ENCODE peak calls at places on chromosomes 5 and 9, in five cellular contexts. One of them, this sample, is unnamed.

GRCh38 chr9:81234924-81235610 is 454.3 kb downstream of the TLE1 start:
- DNase-seq in H7: no peak
- DNase-seq in vagina: no peak
- DNase-seq in cardiac muscle cell: peak
- DNase-seq in colonic mucosa: no peak
- DNase-seq in this sample: no peak

GRCh38 chr9:109590945-109591344 is 92.8 kb upstream of the PTPN3 start:
- DNase-seq in H7: no peak
- DNase-seq in colonic mucosa: no peak
- DNase-seq in vagina: no peak
- DNase-seq in cardiac muscle cell: no peak
- DNase-seq in this sample: no peak

GRCh38 chr5:124235576-124235975 is 510.9 kb downstream of the ZNF608 start:
- DNase-seq in H7: peak
- DNase-seq in vagina: no peak
- DNase-seq in cardiac muscle cell: no peak
- DNase-seq in colonic mucosa: no peak
- DNase-seq in this sample: no peak

GRCh38 chr5:77885501-77885900 is 109.4 kb upstream of the TBCA start:
- DNase-seq in vagina: no peak
- DNase-seq in colonic mucosa: no peak
- DNase-seq in cardiac muscle cell: no peak
- DNase-seq in H7: no peak
- DNase-seq in this sample: no peak

GRCh38 chr5:73030995-73031394 is 75.2 kb downstream of the FCHO2 start:
- DNase-seq in cardiac muscle cell: peak
- DNase-seq in colonic mucosa: no peak
- DNase-seq in H7: peak
- DNase-seq in vagina: no peak
- DNase-seq in this sample: no peak

GRCh38 chr5:76874088-76874581 is 24.3 kb downstream of the S100Z start:
- DNase-seq in H7: no peak
- DNase-seq in cardiac muscle cell: peak
- DNase-seq in colonic mucosa: no peak
- DNase-seq in vagina: no peak
- DNase-seq in this sample: peak

GRCh38 chr9:88236531-88237453 is 98.5 kb upstream of the SPATA31C2 start:
- DNase-seq in vagina: no peak
- DNase-seq in cardiac muscle cell: no peak
- DNase-seq in colonic mucosa: no peak
- DNase-seq in H7: no peak
- DNase-seq in this sample: no peak

GRCh38 chr5:154421868-154422267 is 23.9 kb upstream of the SAP30L start:
- DNase-seq in H7: peak
- DNase-seq in colonic mucosa: no peak
- DNase-seq in vagina: no peak
- DNase-seq in cardiac muscle cell: no peak
- DNase-seq in this sample: no peak

GRCh38 chr5:98414938-98415337 is 358.5 kb upstream of the RGMB start:
- DNase-seq in H7: no peak
- DNase-seq in vagina: no peak
- DNase-seq in colonic mucosa: no peak
- DNase-seq in cardiac muscle cell: no peak
- DNase-seq in this sample: no peak

GRCh38 chr5:44546283-44546682 is 157.1 kb upstream of the FGF10 start:
- DNase-seq in cardiac muscle cell: no peak
- DNase-seq in H7: no peak
- DNase-seq in colonic mucosa: no peak
- DNase-seq in vagina: no peak
- DNase-seq in this sample: no peak

GRCh38 chr5:43040287-43041098 is at the start of gene ANXA2R:
- DNase-seq in cardiac muscle cell: peak
- DNase-seq in colonic mucosa: peak
- DNase-seq in H7: no peak
- DNase-seq in vagina: no peak
- DNase-seq in this sample: peak

GRCh38 chr5:143064207-143064606 is 294.0 kb downstream of the ARHGAP26 start:
- DNase-seq in H7: no peak
- DNase-seq in vagina: no peak
- DNase-seq in colonic mucosa: no peak
- DNase-seq in cardiac muscle cell: no peak
- DNase-seq in this sample: no peak

GRCh38 chr5:143065996-143066522 is 295.9 kb downstream of the ARHGAP26 start:
- DNase-seq in H7: no peak
- DNase-seq in colonic mucosa: no peak
- DNase-seq in cardiac muscle cell: no peak
- DNase-seq in vagina: no peak
- DNase-seq in this sample: no peak

GRCh38 chr5:143063175-143063970 is 293.2 kb downstream of the ARHGAP26 start:
- DNase-seq in H7: no peak
- DNase-seq in vagina: no peak
- DNase-seq in colonic mucosa: no peak
- DNase-seq in cardiac muscle cell: peak
- DNase-seq in this sample: no peak

GRCh38 chr5:143065185-143065584 is 295.0 kb downstream of the ARHGAP26 start:
- DNase-seq in vagina: no peak
- DNase-seq in cardiac muscle cell: no peak
- DNase-seq in colonic mucosa: no peak
- DNase-seq in H7: no peak
- DNase-seq in this sample: no peak

DNA sequence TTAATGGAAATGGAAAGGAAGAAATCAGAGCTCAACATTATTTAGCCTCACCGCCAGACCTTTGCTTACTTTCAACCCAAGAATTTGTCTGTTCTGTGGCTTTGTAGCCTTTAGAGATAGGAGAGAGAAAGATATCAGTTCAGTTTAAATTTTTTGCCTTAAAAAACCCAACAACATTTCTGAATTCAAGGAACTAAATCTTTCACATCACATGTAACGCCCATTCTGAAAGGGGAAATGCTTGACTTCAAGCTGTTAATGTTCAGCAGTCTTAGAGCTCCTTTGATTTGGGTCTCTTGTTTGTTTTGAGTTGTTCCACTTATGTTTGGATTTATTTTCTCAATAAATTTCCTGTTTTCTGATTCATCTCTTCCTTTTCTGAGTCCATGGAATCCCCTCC is 294.5 kb downstream of the ARHGAP26 start:
- DNase-seq in vagina: no peak
- DNase-seq in cardiac muscle cell: no peak
- DNase-seq in H7: no peak
- DNase-seq in colonic mucosa: no peak
- DNase-seq in this sample: no peak
- H3K4me3 ChIP-seq in vagina: no peak
- H3K4me3 ChIP-seq in cardiac muscle cell: no peak
- H3K4me3 ChIP-seq in H7: no peak
- H3K4me3 ChIP-seq in colonic mucosa: no peak
- H3K4me3 ChIP-seq in this sample: no peak

GRCh38 chr9:72445291-72446000 is 76.0 kb upstream of the TMC1 start:
- DNase-seq in H7: no peak
- DNase-seq in cardiac muscle cell: no peak
- DNase-seq in colonic mucosa: no peak
- DNase-seq in vagina: no peak
- DNase-seq in this sample: no peak

GRCh38 chr9:72442212-72442607 is 77.2 kb upstream of the ZFAND5 start:
- DNase-seq in colonic mucosa: no peak
- DNase-seq in vagina: no peak
- DNase-seq in H7: no peak
- DNase-seq in cardiac muscle cell: no peak
- DNase-seq in this sample: no peak

GRCh38 chr9:72441296-72442211 is 76.5 kb upstream of the ZFAND5 start:
- DNase-seq in cardiac muscle cell: no peak
- DNase-seq in H7: no peak
- DNase-seq in vagina: no peak
- DNase-seq in colonic mucosa: no peak
- DNase-seq in this sample: no peak

GRCh38 chr9:72444436-72444835 is 77.0 kb upstream of the TMC1 start:
- DNase-seq in colonic mucosa: no peak
- DNase-seq in vagina: no peak
- DNase-seq in H7: no peak
- DNase-seq in cardiac muscle cell: no peak
- DNase-seq in this sample: no peak

DNA sequence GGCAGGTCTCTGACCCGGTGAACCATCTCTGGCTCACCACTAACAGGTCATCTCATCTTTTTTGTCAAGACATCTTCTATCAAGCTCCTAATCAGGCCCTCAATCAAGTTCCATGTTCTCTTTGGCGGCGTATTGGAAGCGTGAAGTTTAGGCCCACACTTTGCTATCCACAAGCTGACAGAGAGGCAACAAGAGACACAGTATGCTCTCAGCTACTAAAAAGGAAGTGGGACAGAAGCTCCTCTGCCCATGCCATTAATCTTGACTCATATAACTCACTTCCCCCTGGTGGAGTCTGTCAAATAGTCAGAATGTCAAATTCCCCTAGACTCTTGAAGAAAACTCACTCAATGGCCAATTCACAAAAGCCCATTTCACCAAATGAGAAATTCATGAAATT is 77.6 kb upstream of the TMC1 start:
- DNase-seq in H7: no peak
- DNase-seq in colonic mucosa: no peak
- DNase-seq in vagina: no peak
- DNase-seq in cardiac muscle cell: no peak
- DNase-seq in this sample: peak
- H3K4me3 ChIP-seq in H7: no peak
- H3K4me3 ChIP-seq in colonic mucosa: no peak
- H3K4me3 ChIP-seq in vagina: no peak
- H3K4me3 ChIP-seq in cardiac muscle cell: no peak
- H3K4me3 ChIP-seq in this sample: no peak

GRCh38 chr5:5181650-5182324 is 41.7 kb downstream of the ADAMTS16 start:
- DNase-seq in vagina: no peak
- DNase-seq in colonic mucosa: no peak
- DNase-seq in cardiac muscle cell: no peak
- DNase-seq in H7: no peak
- DNase-seq in this sample: no peak

GRCh38 chr5:5179079-5179478 is 38.9 kb downstream of the ADAMTS16 start:
- DNase-seq in vagina: no peak
- DNase-seq in cardiac muscle cell: no peak
- DNase-seq in H7: peak
- DNase-seq in colonic mucosa: no peak
- DNase-seq in this sample: no peak

GRCh38 chr5:5178121-5178520 is 38.0 kb downstream of the ADAMTS16 start:
- DNase-seq in vagina: no peak
- DNase-seq in colonic mucosa: no peak
- DNase-seq in cardiac muscle cell: peak
- DNase-seq in H7: no peak
- DNase-seq in this sample: no peak

GRCh38 chr5:5178580-5178979 is 38.5 kb downstream of the ADAMTS16 start:
- DNase-seq in vagina: no peak
- DNase-seq in cardiac muscle cell: no peak
- DNase-seq in colonic mucosa: no peak
- DNase-seq in H7: no peak
- DNase-seq in this sample: no peak

GRCh38 chr5:5179597-5179996 is 39.5 kb downstream of the ADAMTS16 start:
- DNase-seq in cardiac muscle cell: no peak
- DNase-seq in colonic mucosa: no peak
- DNase-seq in H7: peak
- DNase-seq in vagina: no peak
- DNase-seq in this sample: no peak
- H3K4me3 ChIP-seq in cardiac muscle cell: no peak
- H3K4me3 ChIP-seq in colonic mucosa: no peak
- H3K4me3 ChIP-seq in H7: no peak
- H3K4me3 ChIP-seq in vagina: no peak
- H3K4me3 ChIP-seq in this sample: no peak

DNA sequence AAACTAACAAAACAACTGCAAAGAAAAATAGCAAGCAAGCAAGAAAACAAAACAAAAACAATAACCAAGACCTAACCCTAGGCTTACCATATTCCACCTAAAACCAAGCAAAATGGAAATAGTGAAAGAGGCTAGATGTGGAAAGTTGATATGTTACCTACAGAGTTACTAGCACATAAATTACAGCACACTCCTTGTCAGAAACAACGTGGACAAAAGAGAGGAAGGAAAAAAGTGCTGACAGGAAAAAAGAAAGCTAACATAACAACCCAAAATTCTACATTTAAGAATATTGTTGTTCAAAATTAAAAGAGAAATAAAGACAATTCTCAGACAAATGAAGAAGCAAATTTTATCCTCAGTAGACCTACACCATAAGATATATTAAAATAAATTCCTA is 812.8 kb upstream of the NUDT12 start:
- DNase-seq in vagina: no peak
- DNase-seq in cardiac muscle cell: no peak
- DNase-seq in H7: no peak
- DNase-seq in colonic mucosa: no peak
- DNase-seq in this sample: no peak
- H3K4me3 ChIP-seq in vagina: no peak
- H3K4me3 ChIP-seq in cardiac muscle cell: no peak
- H3K4me3 ChIP-seq in H7: no peak
- H3K4me3 ChIP-seq in colonic mucosa: no peak
- H3K4me3 ChIP-seq in this sample: no peak

DNA sequence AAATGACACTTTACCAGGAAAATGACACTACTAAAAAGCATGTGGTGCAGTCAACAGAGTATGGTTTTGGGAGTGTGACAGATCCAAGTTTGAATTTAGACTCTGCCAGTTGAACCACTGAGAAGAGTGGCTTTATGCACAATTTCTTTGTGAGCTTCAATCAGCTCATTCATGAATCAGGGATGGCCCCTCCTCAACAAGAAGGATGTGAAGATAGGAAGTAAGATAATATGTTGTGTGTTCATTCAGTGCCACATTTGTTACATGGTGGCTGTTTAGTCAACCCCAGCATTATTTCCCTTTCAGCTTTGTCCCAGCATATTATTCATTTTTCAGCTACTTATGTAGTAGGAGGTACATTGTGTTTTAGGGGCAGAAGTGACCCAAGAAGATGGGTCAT is 140.1 kb downstream of the TLE4 start:
- DNase-seq in H7: no peak
- DNase-seq in vagina: no peak
- DNase-seq in colonic mucosa: no peak
- DNase-seq in cardiac muscle cell: no peak
- DNase-seq in this sample: peak
- H3K4me3 ChIP-seq in H7: no peak
- H3K4me3 ChIP-seq in vagina: no peak
- H3K4me3 ChIP-seq in colonic mucosa: no peak
- H3K4me3 ChIP-seq in cardiac muscle cell: no peak
- H3K4me3 ChIP-seq in this sample: no peak

DNA sequence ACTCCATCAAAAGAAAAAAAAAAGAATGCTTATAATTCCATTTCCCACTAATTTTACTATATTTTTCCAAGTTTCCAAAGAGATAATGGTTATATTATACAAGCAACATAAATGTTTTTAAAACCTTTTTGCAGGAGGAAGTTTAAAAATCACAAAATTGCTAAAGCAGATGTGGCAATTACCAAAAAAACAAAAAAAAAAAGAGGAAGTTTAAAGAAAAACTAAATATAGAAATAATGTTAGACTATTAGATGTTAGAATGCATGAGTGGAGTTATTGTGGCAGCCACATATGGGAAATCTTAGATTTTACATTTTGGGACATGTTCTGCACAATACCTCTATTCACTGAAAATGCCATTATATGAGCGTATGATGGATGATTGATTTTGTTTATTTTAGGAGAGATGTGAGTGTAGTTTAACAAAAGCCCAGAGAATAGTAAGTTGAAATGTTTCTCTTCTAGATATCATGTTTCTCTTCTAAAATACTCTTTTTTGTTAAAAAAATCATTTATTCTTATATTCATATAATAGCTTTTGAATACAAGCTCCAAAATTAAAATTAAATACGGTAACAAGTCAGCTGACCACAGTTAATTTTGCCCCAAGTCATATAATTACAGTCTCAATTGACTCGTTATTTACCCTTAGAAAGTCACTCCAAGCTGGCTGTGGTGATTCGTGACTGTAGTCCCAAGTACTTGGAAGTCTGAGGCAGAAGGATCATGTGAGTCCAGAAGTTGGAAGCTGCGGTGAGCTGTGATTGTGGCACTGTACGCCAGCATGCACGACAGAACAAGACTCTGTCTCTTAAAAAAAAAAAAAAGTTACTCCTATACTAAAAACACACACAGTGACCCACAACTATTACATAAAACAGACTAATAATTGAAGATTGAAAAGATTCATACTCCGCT is 31.3 kb upstream of the DTWD2 start:
- DNase-seq in vagina: no peak
- DNase-seq in H7: no peak
- DNase-seq in colonic mucosa: no peak
- DNase-seq in cardiac muscle cell: no peak
- DNase-seq in this sample: no peak
- H3K4me3 ChIP-seq in vagina: no peak
- H3K4me3 ChIP-seq in H7: no peak
- H3K4me3 ChIP-seq in colonic mucosa: no peak
- H3K4me3 ChIP-seq in cardiac muscle cell: no peak
- H3K4me3 ChIP-seq in this sample: no peak

This sample was measured in Jurkat, Clone E6-1.